ENCODE peak calls at places on chromosomes 4 and X, in four cellular contexts. F is Peyer's patch, Z is upper lobe of right lung, K is OCI-LY7. A is an unnamed sample.

GRCh38 chr4:71009796-71010588 is 16.5 kb downstream of the DCK start:
- DNase-seq in F (no peak), Z (no peak), K (peak; percentile 66), A (no peak)

GRCh38 chrX:42752730-42753129 is 25.2 kb downstream of the PPP1R2C start:
- DNase-seq in F (no peak), Z (no peak), K (no peak), A (no peak)

GRCh38 chrX:21683910-21684309 is 25.8 kb upstream of the KLHL34 start:
- DNase-seq in F (no peak), Z (no peak), K (no peak), A (no peak)

GRCh38 chr4:26985836-26986235 is 125.2 kb downstream of the STIM2 start:
- DNase-seq in F (peak; percentile 54), Z (no peak), K (peak; percentile 71), A (peak; percentile 70)

GRCh38 chrX:106696502-106696901 is 30.0 kb upstream of the RNF128 start:
- DNase-seq in F (no peak), Z (no peak), K (no peak), A (no peak)

GRCh38 chr4:156838761-156839160 is 132.8 kb downstream of the PDGFC start:
- DNase-seq in F (no peak), Z (no peak), K (no peak), A (no peak)

GRCh38 chrX:106415276-106415895 is 196.4 kb upstream of the RADX start:
- DNase-seq in F (peak; percentile 47), Z (no peak), K (peak; percentile 29), A (peak; percentile 4)

GRCh38 chrX:16666541-16666940 is 16.6 kb downstream of the S100G start:
- DNase-seq in F (no peak), Z (no peak), K (no peak), A (no peak)

GRCh38 chrX:136780738-136781137 is at the start of gene ARHGEF6:
- DNase-seq in F (peak; percentile 81), Z (no peak), K (peak; percentile 74), A (peak; percentile 57)

GRCh38 chr4:97370581-97370980 is 772.7 kb downstream of the STPG2 start:
- DNase-seq in F (no peak), Z (no peak), K (no peak), A (no peak)

GRCh38 chr4:154313004-154313587 is 178.5 kb downstream of the DCHS2 start:
- DNase-seq in F (no peak), Z (no peak), K (no peak), A (no peak)

GRCh38 chr4:3416821-3417221 is 24.9 kb upstream of the HGFAC start:
- DNase-seq in F (no peak), Z (peak; percentile 58), K (no peak), A (no peak)

GRCh38 chrX:123215397-123216089 is 31.5 kb downstream of the GRIA3 start:
- DNase-seq in F (no peak), Z (no peak), K (no peak), A (no peak)

GRCh38 chr4:93659629-93660028 is 168.9 kb upstream of the ATOH1 start:
- DNase-seq in F (no peak), Z (no peak), K (no peak), A (no peak)

GRCh38 chr4:138308421-138308820 is 66.3 kb upstream of the SLC7A11 start:
- DNase-seq in F (no peak), Z (no peak), K (no peak), A (no peak)

GRCh38 chr4:13990596-13991589 is 363.4 kb upstream of the BOD1L1 start:
- DNase-seq in F (no peak), Z (no peak), K (no peak), A (no peak)

GRCh38 chr4:145679991-145680455 is at the start of gene C4orf51:
- DNase-seq in F (no peak), Z (no peak), K (no peak), A (no peak)

GRCh38 chrX:131827935-131828334 is 195.2 kb upstream of the STK26 start:
- DNase-seq in F (no peak), Z (no peak), K (peak; percentile 27), A (peak; percentile 62)

GRCh38 chrX:90040807-90041206 is 119.1 kb downstream of the TGIF2LX start:
- DNase-seq in F (no peak), Z (no peak), K (no peak), A (no peak)

GRCh38 chr4:86939123-86939522 is 4.3 kb downstream of the AFF1 start:
- DNase-seq in F (no peak), Z (no peak), K (peak; percentile 48), A (peak; percentile 17)

GRCh38 chr4:118883861-118884260 is 4.8 kb upstream of the SYNPO2 start:
- DNase-seq in F (no peak), Z (no peak), K (peak; percentile 29), A (no peak)

GRCh38 chr4:84995386-84995785 is 28.9 kb upstream of the WDFY3 start:
- DNase-seq in F (no peak), Z (no peak), K (no peak), A (no peak)

GRCh38 chrX:110204986-110205385 is 112.9 kb downstream of the AMMECR1 start:
- DNase-seq in F (no peak), Z (no peak), K (no peak), A (no peak)

GRCh38 chrX:50188859-50189258 is 11.9 kb downstream of the AKAP4 start:
- DNase-seq in F (no peak), Z (no peak), K (no peak), A (no peak)

GRCh38 chr4:119550857-119551532 is 77.6 kb downstream of the PDE5A start:
- DNase-seq in F (no peak), Z (no peak), K (no peak), A (no peak)

GRCh38 chrX:40327085-40327484 is 229.3 kb upstream of the BCOR start:
- DNase-seq in F (no peak), Z (no peak), K (no peak), A (no peak)

GRCh38 chr4:134470544-134470943 is 269.0 kb upstream of the PABPC4L start:
- DNase-seq in F (no peak), Z (no peak), K (no peak), A (no peak)

GRCh38 chr4:100420571-100420970 is 97.3 kb downstream of the EMCN start:
- DNase-seq in F (no peak), Z (no peak), K (no peak), A (no peak)

GRCh38 chr4:100417565-100417964 is 100.3 kb downstream of the EMCN start:
- DNase-seq in F (no peak), Z (no peak), K (no peak), A (no peak)

GRCh38 chr4:100424376-100424775 is 93.4 kb downstream of the EMCN start:
- DNase-seq in F (no peak), Z (no peak), K (no peak), A (no peak)

GRCh38 chr4:100422911-100423310 is 94.9 kb downstream of the EMCN start:
- DNase-seq in F (no peak), Z (no peak), K (no peak), A (no peak)

GRCh38 chr4:100421356-100421978 is 96.4 kb downstream of the EMCN start:
- DNase-seq in F (no peak), Z (no peak), K (peak; percentile 9), A (no peak)
- TF ChIP-seq CTCF in F (peak; percentile 33), Z (peak; percentile 47), K (peak; percentile 72), A (peak; percentile 49)

DNA sequence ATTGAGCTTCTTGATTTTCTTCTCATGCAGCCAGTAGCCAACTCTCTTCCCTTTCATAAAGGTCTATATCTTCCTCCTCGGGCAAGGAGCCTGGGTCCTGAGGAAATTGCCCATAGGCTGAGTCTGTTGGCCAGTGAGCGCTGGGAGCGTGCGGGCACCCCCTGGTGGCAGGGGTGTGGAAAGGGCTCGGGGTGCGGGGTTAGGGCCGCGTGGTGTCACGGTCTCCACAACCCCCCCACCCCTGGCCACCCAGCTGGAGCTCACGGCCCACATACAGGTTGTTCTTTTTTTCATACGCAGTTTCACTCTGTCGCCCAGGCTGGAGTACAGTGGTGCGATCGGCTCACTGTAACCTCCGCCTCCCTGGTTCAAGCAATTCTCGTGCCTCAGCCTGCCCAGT is 13.1 kb downstream of the RBM10 start:
- DNase-seq in F (peak; percentile 38), Z (no peak), K (no peak), A (no peak)
- TF ChIP-seq CTCF in F (no peak), Z (no peak), K (peak; percentile 14), A (no peak)

DNA sequence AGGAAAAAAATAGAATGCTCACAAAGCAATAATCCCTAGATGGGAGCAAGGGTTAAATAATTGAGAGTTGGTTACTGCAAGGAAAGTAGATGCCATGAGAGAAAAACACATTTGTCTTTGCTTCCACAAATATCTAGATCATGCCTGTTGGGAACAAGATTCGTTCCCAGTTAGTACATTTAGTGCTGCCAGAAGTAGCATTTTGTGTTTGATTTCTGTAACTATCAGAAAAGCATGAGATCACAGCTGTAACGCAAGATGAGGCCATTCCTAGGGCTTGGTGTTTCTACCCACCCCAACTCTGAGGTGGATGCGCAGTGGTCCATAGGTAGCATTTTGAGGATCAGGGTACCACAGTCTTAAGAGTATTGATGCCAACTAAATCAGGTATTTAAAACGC is 20.4 kb upstream of the PDK3 start:
- DNase-seq in F (no peak), Z (no peak), K (no peak), A (no peak)
- TF ChIP-seq CTCF in F (no peak), Z (no peak), K (no peak), A (no peak)

GRCh38 chr4:5399790-5400421 is 308.5 kb downstream of the EVC2 start:
- DNase-seq in F (no peak), Z (no peak), K (peak; percentile 23), A (no peak)
- TF ChIP-seq CTCF in F (peak; percentile 37), Z (peak; percentile 55), K (peak; percentile 80), A (peak; percentile 35)

A was measured in activated CD8-positive, alpha-beta T cell treated with anti-CD3 and anti-CD28 coated beads for 36 hours.